ENCODE peak calls at places on chromosome 21, in four cellular contexts. One of them, this sample, is unnamed. For H3K27me3, the result is how much of the 10 kb centered on the place peaks cover.

GRCh38 chr21:41370840-41371697 is 9.2 kb downstream of the MX2 start:
- DNase-seq in tibial nerve: no peak
- DNase-seq in CD8-positive, alpha-beta memory T cell: no peak
- DNase-seq in AG04450: no peak
- DNase-seq in this sample: no peak

GRCh38 chr21:42384999-42385398 is 10.9 kb downstream of the TMPRSS3 start:
- DNase-seq in tibial nerve: peak
- DNase-seq in CD8-positive, alpha-beta memory T cell: no peak
- DNase-seq in AG04450: no peak
- DNase-seq in this sample: no peak

GRCh38 chr21:36647279-36648093 is 51.4 kb upstream of the SIM2 start:
- DNase-seq in tibial nerve: no peak
- DNase-seq in CD8-positive, alpha-beta memory T cell: no peak
- DNase-seq in AG04450: no peak
- DNase-seq in this sample: no peak

GRCh38 chr21:45868086-45868485 is 113.5 kb upstream of the COL6A1 start:
- DNase-seq in tibial nerve: no peak
- DNase-seq in CD8-positive, alpha-beta memory T cell: no peak
- DNase-seq in AG04450: no peak
- DNase-seq in this sample: no peak

GRCh38 chr21:15004721-15005370 is 60.0 kb downstream of the NRIP1 start:
- DNase-seq in tibial nerve: no peak
- DNase-seq in CD8-positive, alpha-beta memory T cell: no peak
- DNase-seq in AG04450: no peak
- DNase-seq in this sample: no peak

GRCh38 chr21:22476726-22477646 is 1478.8 kb downstream of the NCAM2 start:
- DNase-seq in tibial nerve: no peak
- DNase-seq in CD8-positive, alpha-beta memory T cell: no peak
- DNase-seq in AG04450: no peak
- DNase-seq in this sample: no peak

GRCh38 chr21:15090390-15090789 is 25.6 kb upstream of the NRIP1 start:
- DNase-seq in tibial nerve: no peak
- DNase-seq in CD8-positive, alpha-beta memory T cell: no peak
- DNase-seq in AG04450: no peak
- DNase-seq in this sample: no peak

GRCh38 chr21:14968821-14969220 is 96.0 kb downstream of the NRIP1 start:
- DNase-seq in tibial nerve: no peak
- DNase-seq in CD8-positive, alpha-beta memory T cell: no peak
- DNase-seq in AG04450: no peak
- DNase-seq in this sample: no peak

GRCh38 chr21:45534591-45535331 is 7.5 kb downstream of the SLC19A1 start:
- DNase-seq in tibial nerve: no peak
- DNase-seq in CD8-positive, alpha-beta memory T cell: no peak
- DNase-seq in AG04450: no peak
- DNase-seq in this sample: peak

GRCh38 chr21:17343055-17343454 is 169.8 kb upstream of the CXADR start:
- DNase-seq in tibial nerve: no peak
- DNase-seq in CD8-positive, alpha-beta memory T cell: no peak
- DNase-seq in AG04450: no peak
- DNase-seq in this sample: no peak

GRCh38 chr21:41381731-41382130 is 19.9 kb downstream of the MX2 start:
- DNase-seq in tibial nerve: no peak
- DNase-seq in CD8-positive, alpha-beta memory T cell: no peak
- DNase-seq in AG04450: no peak
- DNase-seq in this sample: no peak

GRCh38 chr21:39055167-39055767 is 128.0 kb downstream of the PSMG1 start:
- DNase-seq in tibial nerve: no peak
- DNase-seq in CD8-positive, alpha-beta memory T cell: no peak
- DNase-seq in AG04450: no peak
- DNase-seq in this sample: no peak

GRCh38 chr21:32114434-32115063 is 164.3 kb downstream of the MIS18A start:
- DNase-seq in tibial nerve: no peak
- DNase-seq in CD8-positive, alpha-beta memory T cell: no peak
- DNase-seq in AG04450: no peak
- DNase-seq in this sample: no peak

GRCh38 chr21:45379171-45379900 is 25.6 kb upstream of the COL18A1 start:
- DNase-seq in tibial nerve: no peak
- DNase-seq in CD8-positive, alpha-beta memory T cell: no peak
- DNase-seq in AG04450: no peak
- DNase-seq in this sample: no peak

GRCh38 chr21:34362670-34363069 is 1.1 kb upstream of the KCNE2 start:
- DNase-seq in tibial nerve: no peak
- DNase-seq in CD8-positive, alpha-beta memory T cell: no peak
- DNase-seq in AG04450: no peak
- DNase-seq in this sample: no peak

GRCh38 chr21:34360488-34361241 is 3.1 kb upstream of the KCNE2 start:
- DNase-seq in tibial nerve: no peak
- DNase-seq in CD8-positive, alpha-beta memory T cell: no peak
- DNase-seq in AG04450: no peak
- DNase-seq in this sample: no peak

GRCh38 chr21:34364921-34365320 is 1.1 kb downstream of the KCNE2 start:
- DNase-seq in tibial nerve: no peak
- DNase-seq in CD8-positive, alpha-beta memory T cell: no peak
- DNase-seq in AG04450: no peak
- DNase-seq in this sample: no peak

GRCh38 chr21:34363733-34364132 is at the start of gene KCNE2:
- DNase-seq in tibial nerve: no peak
- DNase-seq in CD8-positive, alpha-beta memory T cell: no peak
- DNase-seq in AG04450: no peak
- DNase-seq in this sample: no peak

DNA sequence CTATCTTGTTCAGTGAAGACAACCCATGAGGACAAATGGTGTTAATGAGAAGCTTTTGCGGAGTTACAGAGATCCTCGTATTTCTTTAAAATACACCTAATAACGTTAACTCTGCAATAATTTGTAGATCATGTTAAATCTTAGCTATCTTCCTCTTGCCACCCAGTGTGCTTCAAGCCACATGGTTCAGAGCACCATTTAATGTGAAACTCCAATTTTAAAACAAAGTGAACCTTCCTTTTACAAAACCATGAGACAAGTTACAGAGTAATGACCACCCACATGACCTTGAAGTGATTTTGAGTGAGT is 1.7 kb upstream of the KCNE2 start:
- DNase-seq in tibial nerve: no peak
- DNase-seq in CD8-positive, alpha-beta memory T cell: no peak
- DNase-seq in AG04450: no peak
- DNase-seq in this sample: no peak
- H3K4me3 ChIP-seq in tibial nerve: no peak
- H3K4me3 ChIP-seq in CD8-positive, alpha-beta memory T cell: no peak
- H3K4me3 ChIP-seq in AG04450: no peak
- H3K4me3 ChIP-seq in this sample: no peak

DNA sequence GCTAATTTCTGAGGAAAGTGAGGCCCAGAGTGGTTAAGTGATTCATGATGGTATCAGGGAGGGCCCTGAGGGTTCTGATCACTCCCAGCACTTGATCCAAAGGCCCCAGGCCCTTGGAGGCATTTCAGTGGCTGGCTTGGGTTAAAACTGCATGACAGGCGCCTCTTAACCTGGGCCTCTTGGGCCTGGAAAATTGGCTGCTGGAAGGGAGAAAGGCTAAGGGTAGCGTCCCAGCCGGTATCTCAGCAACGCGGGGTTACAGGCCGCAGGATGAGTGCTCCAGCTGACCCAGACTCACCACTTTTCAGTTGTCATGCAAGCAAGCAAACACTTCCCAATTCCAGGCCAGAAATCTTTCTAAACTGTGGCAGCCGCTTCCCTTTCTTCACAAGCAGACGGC is 229.3 kb downstream of the KCNJ6 start:
- DNase-seq in tibial nerve: no peak
- DNase-seq in CD8-positive, alpha-beta memory T cell: no peak
- DNase-seq in AG04450: no peak
- DNase-seq in this sample: no peak
- H3K27ac ChIP-seq in tibial nerve: no peak
- H3K27ac ChIP-seq in CD8-positive, alpha-beta memory T cell: no peak
- H3K27ac ChIP-seq in AG04450: no peak
- H3K27ac ChIP-seq in this sample: no peak

GRCh38 chr21:33752260-33752659 is 110.0 kb downstream of the ITSN1 start:
- DNase-seq in tibial nerve: no peak
- DNase-seq in CD8-positive, alpha-beta memory T cell: no peak
- DNase-seq in AG04450: no peak
- DNase-seq in this sample: no peak
- H3K27me3 ChIP-seq in tibial nerve: under half
- H3K27me3 ChIP-seq in CD8-positive, alpha-beta memory T cell: under half
- H3K27me3 ChIP-seq in AG04450: under half
- H3K27me3 ChIP-seq in this sample: under half

GRCh38 chr21:26007911-26008579 is 162.5 kb downstream of the APP start:
- DNase-seq in tibial nerve: no peak
- DNase-seq in CD8-positive, alpha-beta memory T cell: no peak
- DNase-seq in AG04450: no peak
- DNase-seq in this sample: no peak
- H3K4me3 ChIP-seq in tibial nerve: no peak
- H3K4me3 ChIP-seq in CD8-positive, alpha-beta memory T cell: no peak
- H3K4me3 ChIP-seq in AG04450: no peak
- H3K4me3 ChIP-seq in this sample: no peak